ENCODE peak calls at places on chromosomes 5 and 9, in four cellular contexts. I, J, C and Z are unnamed samples.

GRCh38 chr5:61332891-61333350 is 863 bp downstream of the ZSWIM6 start:
- DNase-seq in I (peak), J (no peak), C (peak), Z (no peak)

GRCh38 chr9:113363336-113363735 is 13.4 kb downstream of the HDHD3 start:
- DNase-seq in I (no peak), J (no peak), C (no peak), Z (no peak)

GRCh38 chr5:178115136-178115834 is 2.0 kb downstream of the N4BP3 start:
- DNase-seq in I (no peak), J (no peak), C (no peak), Z (no peak)

GRCh38 chr5:132087176-132087575 is 13.6 kb downstream of the CSF2 start:
- DNase-seq in I (no peak), J (no peak), C (no peak), Z (no peak)

GRCh38 chr5:151475378-151475777 is 28.0 kb downstream of the SLC36A1 start:
- DNase-seq in I (no peak), J (no peak), C (peak), Z (no peak)

GRCh38 chr9:1747568-1747967 is 267.6 kb upstream of the SMARCA2 start:
- DNase-seq in I (no peak), J (no peak), C (no peak), Z (no peak)

GRCh38 chr5:24272735-24273134 is 372.0 kb downstream of the CDH10 start:
- DNase-seq in I (no peak), J (no peak), C (no peak), Z (no peak)

GRCh38 chr5:142014911-142015584 is 2.2 kb upstream of the GNPDA1 start:
- DNase-seq in I (peak), J (no peak), C (peak), Z (peak)

GRCh38 chr5:72908666-72909065 is 47.2 kb upstream of the FCHO2 start:
- DNase-seq in I (no peak), J (no peak), C (no peak), Z (no peak)

GRCh38 chr9:133706651-133707050 is 31.5 kb downstream of the SARDH start:
- DNase-seq in I (no peak), J (no peak), C (no peak), Z (no peak)

GRCh38 chr9:106065579-106066214 is 371.4 kb downstream of the TMEM38B start:
- DNase-seq in I (no peak), J (no peak), C (no peak), Z (no peak)

GRCh38 chr9:106066937-106067545 is 372.7 kb downstream of the TMEM38B start:
- DNase-seq in I (no peak), J (no peak), C (no peak), Z (no peak)

GRCh38 chr9:106074006-106074405 is 379.7 kb downstream of the TMEM38B start:
- DNase-seq in I (no peak), J (no peak), C (no peak), Z (no peak)

GRCh38 chr9:106072421-106072820 is 378.1 kb downstream of the TMEM38B start:
- DNase-seq in I (no peak), J (no peak), C (no peak), Z (no peak)

GRCh38 chr9:106069241-106069640 is 374.9 kb downstream of the TMEM38B start:
- DNase-seq in I (no peak), J (no peak), C (no peak), Z (no peak)
- TF ChIP-seq SIN3A in I (no peak), J (no peak), C (no peak), Z (no peak)

DNA sequence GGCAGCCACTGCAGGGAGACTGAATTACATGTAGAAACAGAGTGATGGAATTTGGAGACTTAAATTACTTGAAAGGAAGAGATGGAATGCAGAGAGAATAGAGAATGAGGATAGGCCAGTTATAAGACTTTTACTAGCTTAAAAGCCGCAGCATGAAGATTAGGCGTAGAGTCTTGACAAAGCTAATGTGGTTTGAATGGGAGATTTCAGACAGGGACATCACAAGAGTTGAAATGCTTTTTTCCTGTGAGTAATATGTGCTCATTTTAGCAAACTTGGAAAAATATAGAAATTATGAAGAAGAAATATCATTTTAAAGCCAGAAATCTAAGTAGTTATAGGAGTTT is 7.5 kb downstream of the CENPP start:
- DNase-seq in I (no peak), J (no peak), C (no peak), Z (no peak)
- TF ChIP-seq SIN3A in I (no peak), J (no peak), C (no peak), Z (no peak)

DNA sequence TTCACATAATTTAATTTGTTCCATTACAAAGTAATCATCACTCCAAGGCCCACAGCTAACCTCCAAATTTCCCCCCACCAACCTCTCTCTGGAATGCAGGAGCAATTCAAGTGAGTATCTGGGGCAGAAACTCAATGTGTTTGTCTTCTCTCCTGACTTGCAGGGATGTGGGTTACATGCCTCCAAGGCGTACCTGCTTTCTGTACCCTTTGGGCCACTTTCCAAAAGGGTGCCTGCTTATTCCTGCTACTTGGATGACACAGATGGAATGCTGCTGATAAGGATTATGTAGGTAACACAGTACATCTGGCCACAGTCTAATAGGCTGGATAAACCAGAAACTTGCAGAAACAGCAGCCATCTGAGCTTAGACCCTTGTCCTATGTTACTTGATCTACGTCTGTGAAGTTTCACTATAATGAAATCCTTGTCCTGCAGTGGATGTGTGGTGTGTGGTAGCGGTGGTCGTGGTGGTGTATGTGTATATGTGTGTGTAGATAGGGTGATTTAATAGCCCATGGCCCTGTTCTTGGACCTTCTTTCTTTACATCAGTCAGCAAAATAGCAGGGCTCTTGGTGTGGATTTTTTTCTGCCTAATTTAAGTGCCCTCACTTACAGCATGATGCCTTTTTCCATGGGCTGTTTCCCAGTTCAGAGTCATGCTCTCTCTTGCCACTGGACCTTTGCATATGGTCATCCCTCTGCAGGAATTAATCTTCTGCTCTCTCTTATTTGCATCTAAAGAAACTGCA is 175.9 kb downstream of the ZDHHC21 start:
- DNase-seq in I (peak), J (no peak), C (peak), Z (no peak)
- TF ChIP-seq SIN3A in I (no peak), J (no peak), C (no peak), Z (no peak)

DNA sequence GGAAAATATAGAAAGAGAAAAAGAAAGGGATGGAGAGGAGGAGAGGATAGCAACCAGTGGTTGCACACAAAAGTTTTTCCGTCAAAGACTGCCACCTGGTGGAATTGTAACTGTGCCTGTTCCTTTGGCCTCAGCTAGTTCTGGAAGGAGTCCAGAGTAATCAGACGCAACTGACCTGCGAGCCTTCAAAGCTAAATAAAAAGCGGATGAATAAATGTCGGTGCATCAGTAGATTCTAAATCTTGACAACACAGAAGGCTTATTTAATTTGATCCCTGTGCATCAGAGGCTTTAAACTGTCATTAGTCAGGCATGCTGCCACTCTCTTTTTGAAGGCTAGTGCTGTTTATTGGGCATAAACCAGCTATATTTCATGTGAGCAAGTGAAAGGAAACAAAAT is 132.9 kb upstream of the ACO1 start:
- DNase-seq in I (no peak), J (peak), C (peak), Z (no peak)
- TF ChIP-seq SIN3A in I (no peak), J (no peak), C (no peak), Z (no peak)

GRCh38 chr5:33299621-33300208 is 141.1 kb upstream of the TARS1 start:
- DNase-seq in I (no peak), J (peak), C (peak), Z (peak)

GRCh38 chr5:33303696-33304095 is 137.1 kb upstream of the TARS1 start:
- DNase-seq in I (no peak), J (no peak), C (no peak), Z (no peak)

GRCh38 chr5:33300209-33300742 is 140.5 kb upstream of the TARS1 start:
- DNase-seq in I (no peak), J (peak), C (no peak), Z (no peak)

GRCh38 chr5:33297760-33298216 is 143.0 kb upstream of the TARS1 start:
- DNase-seq in I (peak), J (no peak), C (no peak), Z (no peak)
- TF ChIP-seq SIN3A in I (no peak), J (no peak), C (no peak), Z (no peak)

GRCh38 chr5:55994502-55994997 is at the start of gene IL6ST:
- DNase-seq in I (no peak), J (no peak), C (no peak), Z (no peak)
- TF ChIP-seq SIN3A in I (peak), J (no peak), C (no peak), Z (peak)